ENCODE peak calls at places on chromosomes 3 and 15, in ten cellular contexts. L is ovary, B is fibroblast of pulmonary artery, V is T-helper 2 cell, D is EH, F is iris pigment epithelial cell, Z is HT-29, S is SK-N-DZ, O is astrocyte, X is GM13977. M is an unnamed sample.

GRCh38 chr15:101121511-101122090 is 130.2 kb downstream of the CHSY1 start:
- DNase-seq in X (peak), D (peak), S (peak), Z (peak), L (peak), F (peak), B (peak), O (peak), V (no peak), M (peak)

GRCh38 chr3:21294768-21295167 is 456.2 kb downstream of the ZNF385D start:
- DNase-seq in D (peak), S (no peak), Z (no peak), L (no peak), B (peak), X (no peak), F (peak), V (no peak), O (peak), M (no peak)

GRCh38 chr3:129687586-129688125 is 81.2 kb upstream of the PLXND1 start:
- DNase-seq in D (no peak), Z (no peak), S (no peak), L (no peak), V (no peak), O (peak), F (no peak), B (no peak), X (no peak), M (no peak)

GRCh38 chr3:170585937-170586310 is at the start of gene SLC7A14:
- DNase-seq in B (no peak), O (no peak), L (no peak), Z (no peak), V (no peak), D (no peak), S (peak), F (peak), X (no peak), M (no peak)

GRCh38 chr15:45588199-45588910 is 1.2 kb downstream of the BLOC1S6 start:
- DNase-seq in B (peak), V (no peak), F (peak), O (no peak), L (no peak), D (peak), S (no peak), Z (peak), X (no peak), M (no peak)

GRCh38 chr3:103085465-103085864 is 650.6 kb downstream of the ZPLD1 start:
- DNase-seq in D (no peak), L (no peak), F (no peak), B (no peak), S (no peak), O (peak), Z (peak), X (no peak), V (no peak), M (no peak)

GRCh38 chr15:82530606-82531379 is 9.5 kb downstream of the RPS17 start:
- DNase-seq in X (peak), F (peak), V (peak), D (peak), S (peak), L (peak), Z (peak), B (peak), O (peak), M (peak)

GRCh38 chr3:127574880-127575878 is 15.4 kb downstream of the TPRA1 start:
- DNase-seq in X (peak), D (peak), B (peak), V (peak), F (peak), L (peak), S (peak), O (peak), Z (peak), M (peak)

GRCh38 chr3:51798561-51798960 is 19.5 kb upstream of the IQCF6 start:
- DNase-seq in S (peak), F (no peak), L (no peak), X (no peak), D (no peak), B (no peak), O (no peak), Z (no peak), V (no peak), M (no peak)

GRCh38 chr15:92343869-92344643 is 49.6 kb upstream of the ST8SIA2 start:
- DNase-seq in V (no peak), Z (no peak), D (no peak), B (no peak), S (no peak), F (no peak), O (no peak), L (no peak), X (no peak), M (peak)

GRCh38 chr3:77887611-77888010 is 847.7 kb downstream of the ROBO2 start:
- DNase-seq in D (peak), B (peak), S (no peak), O (no peak), V (no peak), X (no peak), Z (no peak), F (peak), L (no peak), M (no peak)

GRCh38 chr15:99932676-99933402 is 199.6 kb upstream of the LYSMD4 start:
- DNase-seq in O (no peak), X (no peak), V (no peak), D (no peak), B (no peak), F (no peak), S (no peak), L (no peak), Z (no peak), M (peak)

GRCh38 chr3:151283907-151284461 is 5.6 kb upstream of the P2RY14 start:
- DNase-seq in S (no peak), F (peak), V (no peak), X (no peak), Z (peak), D (peak), L (no peak), O (peak), B (peak), M (peak)

GRCh38 chr3:18635215-18635614 is 210.1 kb upstream of the SATB1 start:
- DNase-seq in X (no peak), B (no peak), V (no peak), D (no peak), Z (peak), S (no peak), O (no peak), F (no peak), L (no peak), M (no peak)

GRCh38 chr15:63340878-63341277 is 40.8 kb downstream of the CA12 start:
- DNase-seq in L (no peak), B (no peak), O (no peak), Z (no peak), D (no peak), X (no peak), F (no peak), V (no peak), S (no peak), M (no peak)

GRCh38 chr3:190097025-190097424 is 23.7 kb downstream of the P3H2 start:
- DNase-seq in X (no peak), F (no peak), S (no peak), L (no peak), Z (no peak), B (no peak), V (no peak), O (no peak), D (no peak), M (no peak)

GRCh38 chr15:59349715-59350420 is 22.8 kb downstream of the MYO1E start:
- DNase-seq in Z (peak), D (peak), L (no peak), B (peak), O (peak), F (peak), V (no peak), S (no peak), X (no peak), M (no peak)

GRCh38 chr3:52005571-52005986 is 9.9 kb upstream of the RPL29 start:
- DNase-seq in S (peak), L (peak), F (peak), X (no peak), Z (no peak), O (peak), V (no peak), B (peak), D (peak), M (no peak)

GRCh38 chr3:80213076-80213475 is 445.3 kb upstream of the ROBO1 start:
- DNase-seq in B (peak), F (no peak), S (no peak), V (no peak), O (no peak), L (no peak), D (no peak), X (no peak), Z (no peak), M (no peak)